ENCODE peak calls at places on chromosomes 1 and 21, in nine cellular contexts. X is BJ, B is cardiac muscle cell, J is neural crest cell, O is nephron progenitor cell, P is GM13976, A is omental fat pad, W is lower leg skin, R is tibial artery. U is an unnamed sample.

GRCh38 chr1:108663074-108663473 is 2.2 kb upstream of the HENMT1 start:
- DNase-seq in B (peak; percentile 29), X (no peak), P (no peak), W (no peak), J (no peak), O (no peak), R (no peak), A (no peak), U (no peak)

GRCh38 chr21:32653326-32653901 is 41.2 kb upstream of the CFAP298 start:
- DNase-seq in A (no peak), B (peak; percentile 44), W (no peak), R (no peak), O (peak; percentile 18), P (peak; percentile 56), J (no peak), X (no peak), U (no peak)

GRCh38 chr1:177566495-177566894 is 395.7 kb downstream of the BRINP2 start:
- DNase-seq in B (no peak), A (no peak), W (no peak), O (no peak), J (no peak), X (no peak), R (no peak), P (no peak), U (no peak)

GRCh38 chr1:39129514-39129913 is 75.0 kb upstream of the MACF1 start:
- DNase-seq in P (peak; percentile 35), R (no peak), W (no peak), X (no peak), J (no peak), B (peak; percentile 61), O (no peak), A (no peak), U (no peak)

GRCh38 chr1:110176299-110176956 is 26.1 kb downstream of the SLC6A17 start:
- DNase-seq in R (peak; percentile 75), O (no peak), A (no peak), X (no peak), B (peak; percentile 10), W (peak; percentile 29), J (no peak), P (no peak), U (no peak)

GRCh38 chr1:181314010-181314409 is 169.3 kb upstream of the CACNA1E start:
- DNase-seq in A (no peak), R (no peak), B (no peak), J (no peak), P (no peak), X (no peak), W (no peak), O (no peak), U (no peak)

GRCh38 chr1:160129966-160130365 is 14.4 kb downstream of the ATP1A2 start:
- DNase-seq in J (no peak), R (no peak), A (no peak), P (no peak), O (no peak), X (no peak), W (no peak), B (no peak), U (no peak)

GRCh38 chr1:205360166-205360565 is 3.4 kb upstream of the KLHDC8A start:
- DNase-seq in P (no peak), B (no peak), O (no peak), A (no peak), W (no peak), X (no peak), R (no peak), J (no peak), U (no peak)

GRCh38 chr1:205054013-205054412 is 11.0 kb downstream of the CNTN2 start:
- DNase-seq in P (no peak), J (no peak), O (no peak), X (no peak), R (no peak), A (no peak), B (no peak), W (no peak), U (no peak)

GRCh38 chr1:59442492-59442891 is 145.6 kb downstream of the FGGY start:
- DNase-seq in W (no peak), J (no peak), B (no peak), A (no peak), X (no peak), O (no peak), P (no peak), R (no peak), U (no peak)

GRCh38 chr1:240149488-240150094 is 57.9 kb downstream of the FMN2 start:
- DNase-seq in O (peak; percentile 19), A (no peak), B (peak; percentile 42), X (no peak), W (no peak), R (no peak), P (peak; percentile 20), J (peak; percentile 12), U (no peak)

GRCh38 chr1:243393093-243393492 is 137.3 kb downstream of the SDCCAG8 start:
- DNase-seq in O (no peak), R (no peak), B (no peak), X (no peak), A (no peak), P (no peak), W (no peak), J (no peak), U (no peak)

GRCh38 chr21:28857720-28858119 is 135.0 kb downstream of the LTN1 start:
- DNase-seq in O (no peak), X (no peak), A (no peak), J (no peak), W (no peak), P (no peak), R (no peak), B (no peak), U (no peak)

GRCh38 chr1:24393892-24394291 is 19.7 kb downstream of the STPG1 start:
- DNase-seq in O (no peak), B (peak; percentile 57), X (no peak), J (no peak), R (no peak), A (no peak), W (no peak), P (no peak), U (no peak)

GRCh38 chr1:229139320-229139719 is 131.6 kb upstream of the RAB4A start:
- DNase-seq in P (no peak), R (no peak), A (no peak), J (no peak), O (no peak), B (no peak), W (no peak), X (no peak), U (no peak)

DNA sequence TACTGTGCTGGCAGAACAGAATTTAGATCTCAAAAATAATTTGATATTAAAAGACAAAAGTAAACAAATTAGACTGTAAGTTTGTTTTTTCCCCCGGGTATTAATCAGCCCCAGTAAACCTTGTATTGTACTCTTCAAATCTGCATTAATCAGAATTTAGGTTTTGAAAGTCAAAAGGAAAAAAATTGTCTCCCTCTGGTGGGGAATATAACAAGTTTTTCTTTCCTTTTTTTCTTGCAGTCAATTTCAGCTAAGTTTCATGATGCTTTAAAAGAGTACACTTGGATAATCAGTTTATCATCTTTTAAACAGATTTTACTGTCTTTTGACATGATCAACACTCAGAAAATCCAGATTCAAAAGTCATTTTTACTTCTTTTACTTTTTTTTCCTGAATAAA is 134.5 kb upstream of the PKN2 start:
- DNase-seq in W (no peak), R (no peak), O (no peak), A (no peak), J (no peak), P (no peak), B (peak; percentile 10), X (no peak), U (no peak)
- TF ChIP-seq CTCF in W (no peak), R (no peak), O (peak; percentile 35), A (no peak), J (peak; percentile 59), P (no peak), B (no peak), X (peak; percentile 26), U (peak; percentile 14)

GRCh38 chr1:234188454-234188792 is 184.8 kb upstream of the COA6 start:
- DNase-seq in O (peak; percentile 20), R (no peak), P (no peak), X (no peak), A (no peak), B (no peak), W (no peak), J (peak; percentile 14), U (no peak)
- TF ChIP-seq CTCF in O (no peak), R (no peak), P (no peak), X (peak; percentile 19), A (no peak), B (no peak), W (no peak), J (peak; percentile 43), U (no peak)

GRCh38 chr1:25610822-25611630 is 5.6 kb upstream of the MAN1C1 start:
- DNase-seq in J (no peak), B (peak; percentile 43), X (no peak), A (no peak), W (no peak), O (no peak), P (no peak), R (no peak), U (no peak)
- TF ChIP-seq CTCF in J (no peak), B (peak; percentile 48), X (peak; percentile 43), A (no peak), W (no peak), O (no peak), P (peak; percentile 12), R (peak; percentile 9), U (peak; percentile 51)

GRCh38 chr1:64745986-64746940 is 1.4 kb downstream of the RAVER2 start:
- DNase-seq in P (no peak), O (no peak), W (no peak), A (no peak), B (no peak), R (no peak), X (no peak), J (no peak), U (no peak)

GRCh38 chr1:64745181-64745985 is 508 bp downstream of the RAVER2 start:
- DNase-seq in R (peak; percentile 66), W (no peak), P (peak; percentile 34), O (peak; percentile 22), J (peak; percentile 4), A (no peak), B (peak; percentile 56), X (no peak), U (no peak)

GRCh38 chr1:64748222-64748621 is 3.3 kb downstream of the RAVER2 start:
- DNase-seq in A (no peak), B (no peak), R (no peak), X (no peak), J (no peak), P (no peak), W (no peak), O (no peak), U (no peak)

GRCh38 chr1:64743954-64744491 is 852 bp upstream of the RAVER2 start:
- DNase-seq in J (no peak), O (no peak), A (no peak), R (no peak), W (no peak), B (no peak), X (no peak), P (no peak), U (no peak)

GRCh38 chr1:64744492-64745180 is at the start of gene RAVER2:
- DNase-seq in W (peak; percentile 19), B (peak; percentile 82), J (peak; percentile 77), R (peak; percentile 84), P (peak; percentile 73), X (no peak), O (peak; percentile 90), A (no peak), U (peak; percentile 12)
- TF ChIP-seq CTCF in W (no peak), B (peak; percentile 58), J (peak; percentile 61), R (peak; percentile 32), P (peak; percentile 9), X (peak; percentile 68), O (peak; percentile 18), A (no peak), U (peak; percentile 54)

GRCh38 chr1:21655748-21656147 is 13.4 kb downstream of the RAP1GAP start:
- DNase-seq in A (no peak), R (no peak), B (no peak), J (no peak), X (no peak), P (no peak), O (no peak), W (no peak), U (no peak)
- TF ChIP-seq CTCF in A (no peak), R (no peak), B (no peak), J (no peak), X (no peak), P (no peak), O (no peak), W (no peak), U (no peak)